ENCODE peak calls at places on chromosome 1, in seven cellular contexts. One of them, this sample, is unnamed.

GRCh38 chr1:153611356-153611755 is 1.6 kb downstream of the S100A16 start:
- ATAC-seq in foreskin keratinocyte: no peak
- ATAC-seq in left lung: no peak
- ATAC-seq in body of pancreas: no peak
- ATAC-seq in activated CD8-positive, alpha-beta memory T cell treated with anti-CD3 and anti-CD28 coated beads, Interleukin-2, amount 10 ng/mL, durations not matched to agents 7 days and 5 days: no peak
- ATAC-seq in effector memory CD8-positive, alpha-beta T cell: no peak
- ATAC-seq in naive thymus-derived CD8-positive, alpha-beta T cell: no peak
- ATAC-seq in this sample: no peak

GRCh38 chr1:101733340-101733739 is 263.4 kb downstream of the OLFM3 start:
- ATAC-seq in foreskin keratinocyte: no peak
- ATAC-seq in left lung: no peak
- ATAC-seq in body of pancreas: no peak
- ATAC-seq in activated CD8-positive, alpha-beta memory T cell treated with anti-CD3 and anti-CD28 coated beads, Interleukin-2, amount 10 ng/mL, durations not matched to agents 7 days and 5 days: no peak
- ATAC-seq in effector memory CD8-positive, alpha-beta T cell: no peak
- ATAC-seq in naive thymus-derived CD8-positive, alpha-beta T cell: no peak
- ATAC-seq in this sample: no peak

GRCh38 chr1:156226782-156227181 is 14.0 kb downstream of the PMF1 start:
- ATAC-seq in foreskin keratinocyte: no peak
- ATAC-seq in left lung: no peak
- ATAC-seq in body of pancreas: no peak
- ATAC-seq in activated CD8-positive, alpha-beta memory T cell treated with anti-CD3 and anti-CD28 coated beads, Interleukin-2, amount 10 ng/mL, durations not matched to agents 7 days and 5 days: no peak
- ATAC-seq in effector memory CD8-positive, alpha-beta T cell: no peak
- ATAC-seq in naive thymus-derived CD8-positive, alpha-beta T cell: no peak
- ATAC-seq in this sample: no peak

GRCh38 chr1:177800386-177801058 is 169.3 kb downstream of the SEC16B start:
- ATAC-seq in foreskin keratinocyte: peak; percentile 81
- ATAC-seq in left lung: no peak
- ATAC-seq in body of pancreas: no peak
- ATAC-seq in activated CD8-positive, alpha-beta memory T cell treated with anti-CD3 and anti-CD28 coated beads, Interleukin-2, amount 10 ng/mL, durations not matched to agents 7 days and 5 days: no peak
- ATAC-seq in effector memory CD8-positive, alpha-beta T cell: no peak
- ATAC-seq in naive thymus-derived CD8-positive, alpha-beta T cell: no peak
- ATAC-seq in this sample: no peak

GRCh38 chr1:246365708-246366107 is 141.4 kb downstream of the SMYD3 start:
- ATAC-seq in foreskin keratinocyte: no peak
- ATAC-seq in left lung: no peak
- ATAC-seq in body of pancreas: no peak
- ATAC-seq in activated CD8-positive, alpha-beta memory T cell treated with anti-CD3 and anti-CD28 coated beads, Interleukin-2, amount 10 ng/mL, durations not matched to agents 7 days and 5 days: no peak
- ATAC-seq in effector memory CD8-positive, alpha-beta T cell: no peak
- ATAC-seq in naive thymus-derived CD8-positive, alpha-beta T cell: no peak
- ATAC-seq in this sample: no peak

GRCh38 chr1:203076031-203076511 is 9.7 kb downstream of the MYOG start:
- ATAC-seq in foreskin keratinocyte: peak; percentile 10
- ATAC-seq in left lung: peak; percentile 55
- ATAC-seq in body of pancreas: peak; percentile 36
- ATAC-seq in activated CD8-positive, alpha-beta memory T cell treated with anti-CD3 and anti-CD28 coated beads, Interleukin-2, amount 10 ng/mL, durations not matched to agents 7 days and 5 days: peak; percentile 45
- ATAC-seq in effector memory CD8-positive, alpha-beta T cell: no peak
- ATAC-seq in naive thymus-derived CD8-positive, alpha-beta T cell: no peak
- ATAC-seq in this sample: no peak

GRCh38 chr1:39478536-39478935 is 12.9 kb upstream of the BMP8A start:
- ATAC-seq in foreskin keratinocyte: no peak
- ATAC-seq in left lung: no peak
- ATAC-seq in body of pancreas: no peak
- ATAC-seq in activated CD8-positive, alpha-beta memory T cell treated with anti-CD3 and anti-CD28 coated beads, Interleukin-2, amount 10 ng/mL, durations not matched to agents 7 days and 5 days: no peak
- ATAC-seq in effector memory CD8-positive, alpha-beta T cell: no peak
- ATAC-seq in naive thymus-derived CD8-positive, alpha-beta T cell: no peak
- ATAC-seq in this sample: peak; percentile 12

GRCh38 chr1:235855811-235856429 is 10.8 kb downstream of the LYST start:
- ATAC-seq in foreskin keratinocyte: no peak
- ATAC-seq in left lung: no peak
- ATAC-seq in body of pancreas: no peak
- ATAC-seq in activated CD8-positive, alpha-beta memory T cell treated with anti-CD3 and anti-CD28 coated beads, Interleukin-2, amount 10 ng/mL, durations not matched to agents 7 days and 5 days: peak; percentile 37
- ATAC-seq in effector memory CD8-positive, alpha-beta T cell: peak; percentile 69
- ATAC-seq in naive thymus-derived CD8-positive, alpha-beta T cell: peak; percentile 39
- ATAC-seq in this sample: no peak